ENCODE peak calls at places on chromosomes 4 and X, in eight cellular contexts. Q is colonic mucosa, G is non-pigmented ciliary epithelial cell, Y is left cardiac atrium, O is GM13977, X is upper lobe of right lung, R is T-cell, A is fibroblast of mammary gland. C is an unnamed sample.

GRCh38 chr4:19486400-19486799 is 765.3 kb upstream of the SLIT2 start:
- DNase-seq in Q (no peak), G (no peak), Y (no peak), O (no peak), X (no peak), R (no peak), A (no peak), C (no peak)

GRCh38 chr4:14841801-14842748 is 160.2 kb upstream of the CPEB2 start:
- DNase-seq in Q (peak), G (no peak), Y (peak), O (no peak), X (peak), R (no peak), A (no peak), C (no peak)

GRCh38 chrX:43655961-43656494 is at the start of gene MAOA:
- DNase-seq in Q (peak), G (no peak), Y (peak), O (no peak), X (peak), R (peak), A (peak), C (peak)

GRCh38 chr4:103204114-103204513 is 6.0 kb upstream of the CENPE start:
- DNase-seq in Q (no peak), G (no peak), Y (no peak), O (no peak), X (no peak), R (no peak), A (peak), C (no peak)

GRCh38 chr4:36734296-36734695 is 452.9 kb downstream of the DTHD1 start:
- DNase-seq in Q (no peak), G (no peak), Y (no peak), O (no peak), X (no peak), R (no peak), A (no peak), C (no peak)

GRCh38 chr4:80011636-80012236 is 61.3 kb downstream of the ANTXR2 start:
- DNase-seq in Q (no peak), G (no peak), Y (no peak), O (no peak), X (no peak), R (no peak), A (peak), C (no peak)

GRCh38 chr4:23333556-23333945 is 556.3 kb downstream of the PPARGC1A start:
- DNase-seq in Q (no peak), G (peak), Y (no peak), O (no peak), X (no peak), R (no peak), A (peak), C (no peak)

GRCh38 chrX:1239681-1240142 is 27.3 kb upstream of the CRLF2 start:
- DNase-seq in Q (peak), G (no peak), Y (peak), O (peak), X (peak), R (no peak), A (no peak), C (no peak)

C was measured in CD4-positive, alpha-beta memory T cell.